ENCODE peak calls at places on chromosomes 7 and 10, in five cellular contexts. One of them, this sample, is unnamed.
A peak's percentile ranks its signal among the peaks of the same experiment; 100 is the strongest.

GRCh38 chr7:23261843-23262452 is 15.4 kb downstream of the GPNMB start:
- DNase-seq in PC-3: peak; percentile 72
- DNase-seq in heart right ventricle: peak; percentile 45
- DNase-seq in substantia nigra: peak; percentile 19
- DNase-seq in caudate nucleus: peak; percentile 6
- DNase-seq in this sample: peak; percentile 60

GRCh38 chr10:37109000-37109399 is 16.4 kb upstream of the ANKRD30A start:
- DNase-seq in PC-3: peak; percentile 54
- DNase-seq in heart right ventricle: no peak
- DNase-seq in substantia nigra: no peak
- DNase-seq in caudate nucleus: no peak
- DNase-seq in this sample: no peak

GRCh38 chr7:150742286-150742968 is 5.2 kb downstream of the GIMAP5 start:
- DNase-seq in PC-3: no peak
- DNase-seq in heart right ventricle: no peak
- DNase-seq in substantia nigra: no peak
- DNase-seq in caudate nucleus: no peak
- DNase-seq in this sample: no peak

GRCh38 chr10:4100324-4100826 is 315.4 kb upstream of the KLF6 start:
- DNase-seq in PC-3: no peak
- DNase-seq in heart right ventricle: no peak
- DNase-seq in substantia nigra: no peak
- DNase-seq in caudate nucleus: no peak
- DNase-seq in this sample: no peak

GRCh38 chr7:157722137-157723060 is 385.6 kb downstream of the DNAJB6 start:
- DNase-seq in PC-3: no peak
- DNase-seq in heart right ventricle: no peak
- DNase-seq in substantia nigra: no peak
- DNase-seq in caudate nucleus: no peak
- DNase-seq in this sample: no peak

GRCh38 chr7:1992554-1992953 is 240.2 kb downstream of the MAD1L1 start:
- DNase-seq in PC-3: no peak
- DNase-seq in heart right ventricle: peak; percentile 12
- DNase-seq in substantia nigra: no peak
- DNase-seq in caudate nucleus: no peak
- DNase-seq in this sample: no peak

GRCh38 chr7:82507976-82508677 is 64.5 kb upstream of the CACNA2D1 start:
- DNase-seq in PC-3: no peak
- DNase-seq in heart right ventricle: no peak
- DNase-seq in substantia nigra: no peak
- DNase-seq in caudate nucleus: no peak
- DNase-seq in this sample: peak; percentile 54

GRCh38 chr10:90204956-90205695 is 503.7 kb downstream of the KIF20B start:
- DNase-seq in PC-3: peak; percentile 80
- DNase-seq in heart right ventricle: no peak
- DNase-seq in substantia nigra: no peak
- DNase-seq in caudate nucleus: no peak
- DNase-seq in this sample: no peak

GRCh38 chr10:110574420-110574819 is 6.9 kb downstream of the SMC3 start:
- DNase-seq in PC-3: no peak
- DNase-seq in heart right ventricle: no peak
- DNase-seq in substantia nigra: no peak
- DNase-seq in caudate nucleus: no peak
- DNase-seq in this sample: no peak

GRCh38 chr10:87059401-87059800 is 35.2 kb downstream of the GLUD1 start:
- DNase-seq in PC-3: no peak
- DNase-seq in heart right ventricle: no peak
- DNase-seq in substantia nigra: no peak
- DNase-seq in caudate nucleus: no peak
- DNase-seq in this sample: no peak

GRCh38 chr7:6022671-6023070 is 8.5 kb upstream of the ANKRD61 start:
- DNase-seq in PC-3: no peak
- DNase-seq in heart right ventricle: no peak
- DNase-seq in substantia nigra: no peak
- DNase-seq in caudate nucleus: no peak
- DNase-seq in this sample: no peak

DNA sequence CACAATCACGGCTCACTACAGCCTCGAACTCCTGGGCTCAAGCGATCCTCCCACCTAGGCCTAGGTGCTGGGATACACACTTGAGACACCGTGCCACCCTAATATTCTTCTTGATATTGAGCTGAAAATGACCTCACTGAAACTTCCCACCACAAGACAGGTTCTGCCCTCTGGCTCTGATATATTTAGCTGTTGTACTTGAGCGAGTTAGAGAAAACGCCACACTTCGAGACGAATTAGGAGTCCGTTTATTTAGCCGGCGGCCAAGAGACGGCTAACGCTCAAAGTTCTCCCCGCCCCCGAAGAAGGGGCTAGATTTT is 17.9 kb downstream of the ZC3HAV1 start:
- DNase-seq in PC-3: no peak
- DNase-seq in heart right ventricle: no peak
- DNase-seq in substantia nigra: no peak
- DNase-seq in caudate nucleus: no peak
- DNase-seq in this sample: no peak
- H3K27ac ChIP-seq in PC-3: no peak overlapping the region
- H3K27ac ChIP-seq in heart right ventricle: peak overlapping the region; percentile 37
- H3K27ac ChIP-seq in substantia nigra: no peak overlapping the region
- H3K27ac ChIP-seq in caudate nucleus: no peak overlapping the region
- H3K27ac ChIP-seq in this sample: peak overlapping the region; percentile 44

DNA sequence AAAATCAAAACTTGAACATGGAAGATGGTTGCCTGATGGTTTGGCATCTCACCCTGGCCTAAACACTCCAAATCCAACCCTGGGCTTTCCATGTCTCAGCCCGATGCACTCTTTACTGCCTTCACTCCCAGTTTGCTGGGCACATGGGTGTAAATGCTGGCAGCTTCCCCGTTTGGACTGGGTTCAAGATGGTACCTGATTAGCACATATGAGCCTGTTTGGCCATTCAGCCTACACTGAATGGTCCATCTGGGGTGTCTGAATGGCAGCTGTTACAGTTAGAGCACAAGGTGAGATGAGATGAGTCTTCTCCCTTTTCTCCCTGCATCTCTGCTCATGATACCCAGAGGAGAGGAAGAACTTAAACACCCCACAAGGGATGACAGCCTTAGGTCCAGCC is 37.1 kb downstream of the ATXN7L1 start:
- DNase-seq in PC-3: no peak
- DNase-seq in heart right ventricle: no peak
- DNase-seq in substantia nigra: no peak
- DNase-seq in caudate nucleus: no peak
- DNase-seq in this sample: no peak
- H3K27ac ChIP-seq in PC-3: no peak overlapping the region
- H3K27ac ChIP-seq in heart right ventricle: no peak overlapping the region
- H3K27ac ChIP-seq in substantia nigra: no peak overlapping the region
- H3K27ac ChIP-seq in caudate nucleus: no peak overlapping the region
- H3K27ac ChIP-seq in this sample: no peak overlapping the region

DNA sequence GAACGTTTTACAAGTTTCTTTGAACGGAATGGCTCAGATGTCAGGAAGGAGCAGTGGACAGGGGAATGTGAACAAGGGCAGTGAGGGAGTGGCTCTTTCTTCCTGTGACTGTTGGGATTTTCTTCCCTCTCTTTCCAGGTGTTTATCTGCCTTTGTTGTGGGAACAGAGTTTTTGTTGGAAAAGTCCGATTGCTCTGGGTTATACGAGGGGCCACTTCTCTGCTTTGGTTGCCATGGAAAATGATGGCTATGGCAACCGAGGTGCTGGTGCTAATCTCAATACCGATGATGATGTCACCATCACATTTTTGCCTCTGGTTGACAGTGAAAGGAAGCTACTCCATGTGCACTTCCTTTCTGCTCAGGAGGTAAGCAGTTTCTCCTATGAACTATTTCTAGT is 41.4 kb downstream of the ZRANB1 start:
- DNase-seq in PC-3: no peak
- DNase-seq in heart right ventricle: no peak
- DNase-seq in substantia nigra: no peak
- DNase-seq in caudate nucleus: no peak
- DNase-seq in this sample: no peak
- H3K27ac ChIP-seq in PC-3: no peak overlapping the region
- H3K27ac ChIP-seq in heart right ventricle: no peak overlapping the region
- H3K27ac ChIP-seq in substantia nigra: no peak overlapping the region
- H3K27ac ChIP-seq in caudate nucleus: no peak overlapping the region
- H3K27ac ChIP-seq in this sample: no peak overlapping the region

GRCh38 chr7:123797673-123798526 is 47.1 kb upstream of the HYAL4 start:
- DNase-seq in PC-3: peak; percentile 94
- DNase-seq in heart right ventricle: no peak
- DNase-seq in substantia nigra: no peak
- DNase-seq in caudate nucleus: no peak
- DNase-seq in this sample: peak; percentile 74
- H3K27ac ChIP-seq in PC-3: peak overlapping the region; percentile 8
- H3K27ac ChIP-seq in heart right ventricle: no peak overlapping the region
- H3K27ac ChIP-seq in substantia nigra: no peak overlapping the region
- H3K27ac ChIP-seq in caudate nucleus: no peak overlapping the region
- H3K27ac ChIP-seq in this sample: peak overlapping the region; percentile 77

DNA sequence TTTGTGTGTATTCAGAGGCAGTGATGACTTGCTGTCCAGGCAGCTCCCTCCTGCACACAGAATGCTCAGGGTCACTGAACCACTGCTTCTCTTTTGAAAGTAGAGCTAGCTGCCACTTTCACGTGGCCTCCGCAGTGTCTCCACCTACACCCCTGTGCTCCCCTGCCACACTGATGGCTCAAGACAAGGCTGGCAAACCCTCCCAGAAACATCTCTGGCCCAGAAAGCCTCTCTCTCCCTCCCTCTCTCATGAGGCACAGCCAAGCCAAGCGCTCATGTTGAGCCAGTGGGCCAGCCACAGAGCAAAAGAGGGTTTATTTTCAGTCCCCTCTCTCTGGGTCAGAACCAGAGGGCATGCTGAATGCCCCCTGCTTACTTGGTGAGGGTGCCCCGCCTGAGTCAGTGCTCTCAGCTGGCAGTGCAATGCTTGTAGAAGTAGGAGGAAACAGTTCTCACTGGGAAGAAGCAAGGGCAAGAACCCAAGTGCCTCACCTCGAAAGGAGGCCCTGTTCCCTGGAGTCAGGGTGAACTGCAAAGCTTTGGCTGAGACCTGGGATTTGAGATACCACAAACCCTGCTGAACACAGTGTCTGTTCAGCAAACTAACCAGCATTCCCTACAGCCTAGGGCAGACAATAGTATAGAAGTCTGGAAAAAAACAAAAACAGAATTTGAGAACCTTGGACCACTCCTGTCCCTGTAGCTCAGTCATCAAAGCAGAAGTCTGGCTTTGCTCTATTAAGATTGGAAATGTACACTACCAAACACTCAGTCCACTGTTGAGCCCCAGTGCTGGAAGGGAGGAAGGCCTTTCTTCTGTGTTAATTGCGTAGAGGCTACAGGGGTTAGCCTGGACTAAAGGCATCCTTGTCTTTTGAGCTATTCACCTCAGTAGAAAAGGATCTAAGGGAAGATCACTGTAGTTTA is 15.8 kb downstream of the SCD start:
- DNase-seq in PC-3: no peak
- DNase-seq in heart right ventricle: no peak
- DNase-seq in substantia nigra: peak; percentile 43
- DNase-seq in caudate nucleus: no peak
- DNase-seq in this sample: no peak
- H3K27ac ChIP-seq in PC-3: no peak overlapping the region
- H3K27ac ChIP-seq in heart right ventricle: no peak overlapping the region
- H3K27ac ChIP-seq in substantia nigra: peak overlapping the region; percentile 55
- H3K27ac ChIP-seq in caudate nucleus: peak overlapping the region; percentile 73
- H3K27ac ChIP-seq in this sample: no peak overlapping the region

GRCh38 chr7:130942211-130942964 is 208.4 kb upstream of the KLF14 start:
- DNase-seq in PC-3: peak; percentile 74
- DNase-seq in heart right ventricle: no peak
- DNase-seq in substantia nigra: no peak
- DNase-seq in caudate nucleus: no peak
- DNase-seq in this sample: peak; percentile 75

GRCh38 chr7:130940907-130941306 is 206.9 kb upstream of the KLF14 start:
- DNase-seq in PC-3: peak; percentile 24
- DNase-seq in heart right ventricle: no peak
- DNase-seq in substantia nigra: no peak
- DNase-seq in caudate nucleus: no peak
- DNase-seq in this sample: no peak

GRCh38 chr7:130940326-130940725 is 206.3 kb upstream of the KLF14 start:
- DNase-seq in PC-3: no peak
- DNase-seq in heart right ventricle: no peak
- DNase-seq in substantia nigra: no peak
- DNase-seq in caudate nucleus: no peak
- DNase-seq in this sample: no peak

GRCh38 chr7:130943336-130943901 is 209.4 kb upstream of the KLF14 start:
- DNase-seq in PC-3: peak; percentile 69
- DNase-seq in heart right ventricle: no peak
- DNase-seq in substantia nigra: no peak
- DNase-seq in caudate nucleus: no peak
- DNase-seq in this sample: no peak

DNA sequence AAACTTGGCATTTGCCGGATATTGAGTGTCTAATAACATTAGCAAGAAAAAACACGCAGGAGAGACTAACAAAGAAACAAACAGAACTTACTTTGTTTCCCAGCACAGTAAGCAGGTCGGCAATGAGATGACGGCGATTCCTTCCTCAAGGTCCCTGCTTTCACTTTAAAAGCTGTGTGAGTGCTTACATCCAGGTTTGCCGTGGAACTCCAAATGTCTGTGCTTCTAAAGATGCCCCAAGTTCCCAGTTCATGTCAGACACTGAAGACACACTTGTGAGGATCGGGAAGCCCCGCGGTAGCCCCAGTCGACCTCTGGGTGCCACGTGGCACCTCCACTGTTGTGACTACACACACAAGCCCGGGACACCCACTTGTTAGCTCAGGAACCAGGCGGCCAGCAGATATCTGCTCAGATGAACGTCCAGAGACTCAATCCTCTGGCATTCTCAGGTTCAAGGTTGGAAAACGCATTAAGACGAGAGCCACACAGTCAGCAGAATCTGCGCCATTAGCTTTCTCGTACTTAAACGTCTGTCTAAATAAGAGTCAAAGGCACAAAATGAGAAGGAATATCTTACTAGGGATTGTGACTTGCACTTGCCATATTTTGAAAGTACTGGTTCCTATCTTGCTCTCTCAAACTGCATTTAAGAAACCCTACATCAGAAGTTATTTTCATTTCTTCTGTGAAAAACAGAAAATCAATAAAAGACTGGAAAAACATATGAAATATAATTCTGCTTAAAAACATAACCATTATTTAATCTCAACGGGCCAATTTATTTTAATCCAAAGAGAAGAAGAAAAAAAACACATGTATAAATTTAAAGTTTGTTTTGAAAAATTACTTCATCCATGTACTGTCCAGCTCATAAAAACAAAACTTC is 207.6 kb upstream of the KLF14 start:
- DNase-seq in PC-3: peak; percentile 63
- DNase-seq in heart right ventricle: peak; percentile 22
- DNase-seq in substantia nigra: no peak
- DNase-seq in caudate nucleus: no peak
- DNase-seq in this sample: peak; percentile 74
- H3K27ac ChIP-seq in PC-3: peak overlapping the region; percentile 87
- H3K27ac ChIP-seq in heart right ventricle: peak overlapping the region; percentile 54
- H3K27ac ChIP-seq in substantia nigra: peak overlapping the region; percentile 35
- H3K27ac ChIP-seq in caudate nucleus: peak overlapping the region; percentile 89
- H3K27ac ChIP-seq in this sample: peak overlapping the region; percentile 91

This sample was measured in body of pancreas.